ENCODE peak calls at places on chromosomes 13 and 19, in six cellular contexts. One of them, this sample, is unnamed.

GRCh38 chr19:55279376-55279772 is 536 bp downstream of the HSPBP1 start:
- DNase-seq in activated CD8-positive, alpha-beta T cell treated with anti-CD3 and anti-CD28 coated beads, Interleukin-2, amount 10 ng/mL, durations not matched to agents 7 days and 5 days: no peak
- DNase-seq in fibroblast of pulmonary artery: no peak
- DNase-seq in activated naive CD4-positive, alpha-beta T cell: no peak
- DNase-seq in immature natural killer cell: no peak
- DNase-seq in heart left ventricle: no peak
- DNase-seq in this sample: no peak

GRCh38 chr13:82436099-82436585 is 1446.1 kb downstream of the SLITRK1 start:
- DNase-seq in activated CD8-positive, alpha-beta T cell treated with anti-CD3 and anti-CD28 coated beads, Interleukin-2, amount 10 ng/mL, durations not matched to agents 7 days and 5 days: no peak
- DNase-seq in fibroblast of pulmonary artery: no peak
- DNase-seq in activated naive CD4-positive, alpha-beta T cell: no peak
- DNase-seq in immature natural killer cell: no peak
- DNase-seq in heart left ventricle: no peak
- DNase-seq in this sample: no peak

GRCh38 chr13:36297600-36298338 is at the start of gene CCDC169:
- DNase-seq in activated CD8-positive, alpha-beta T cell treated with anti-CD3 and anti-CD28 coated beads, Interleukin-2, amount 10 ng/mL, durations not matched to agents 7 days and 5 days: peak; percentile 63
- DNase-seq in fibroblast of pulmonary artery: peak; percentile 58
- DNase-seq in activated naive CD4-positive, alpha-beta T cell: peak; percentile 26
- DNase-seq in immature natural killer cell: peak; percentile 69
- DNase-seq in heart left ventricle: peak; percentile 61
- DNase-seq in this sample: no peak

GRCh38 chr19:38559428-38560401 is 58.0 kb downstream of the MAP4K1 start:
- DNase-seq in activated CD8-positive, alpha-beta T cell treated with anti-CD3 and anti-CD28 coated beads, Interleukin-2, amount 10 ng/mL, durations not matched to agents 7 days and 5 days: peak; percentile 55
- DNase-seq in fibroblast of pulmonary artery: no peak
- DNase-seq in activated naive CD4-positive, alpha-beta T cell: no peak
- DNase-seq in immature natural killer cell: peak; percentile 47
- DNase-seq in heart left ventricle: no peak
- DNase-seq in this sample: no peak

GRCh38 chr13:35179494-35179893 is 237.4 kb downstream of the NBEA start:
- DNase-seq in activated CD8-positive, alpha-beta T cell treated with anti-CD3 and anti-CD28 coated beads, Interleukin-2, amount 10 ng/mL, durations not matched to agents 7 days and 5 days: no peak
- DNase-seq in fibroblast of pulmonary artery: peak; percentile 45
- DNase-seq in activated naive CD4-positive, alpha-beta T cell: no peak
- DNase-seq in immature natural killer cell: no peak
- DNase-seq in heart left ventricle: no peak
- DNase-seq in this sample: no peak

GRCh38 chr19:13459351-13459750 is 46.9 kb downstream of the CACNA1A start:
- DNase-seq in activated CD8-positive, alpha-beta T cell treated with anti-CD3 and anti-CD28 coated beads, Interleukin-2, amount 10 ng/mL, durations not matched to agents 7 days and 5 days: no peak
- DNase-seq in fibroblast of pulmonary artery: no peak
- DNase-seq in activated naive CD4-positive, alpha-beta T cell: no peak
- DNase-seq in immature natural killer cell: no peak
- DNase-seq in heart left ventricle: no peak
- DNase-seq in this sample: no peak

GRCh38 chr19:5951338-5951861 is 26.5 kb downstream of the RANBP3 start:
- DNase-seq in activated CD8-positive, alpha-beta T cell treated with anti-CD3 and anti-CD28 coated beads, Interleukin-2, amount 10 ng/mL, durations not matched to agents 7 days and 5 days: no peak
- DNase-seq in fibroblast of pulmonary artery: no peak
- DNase-seq in activated naive CD4-positive, alpha-beta T cell: no peak
- DNase-seq in immature natural killer cell: no peak
- DNase-seq in heart left ventricle: no peak
- DNase-seq in this sample: no peak

GRCh38 chr19:52237771-52238400 is 31.5 kb upstream of the ZNF766 start:
- DNase-seq in activated CD8-positive, alpha-beta T cell treated with anti-CD3 and anti-CD28 coated beads, Interleukin-2, amount 10 ng/mL, durations not matched to agents 7 days and 5 days: peak; percentile 66
- DNase-seq in fibroblast of pulmonary artery: peak; percentile 76
- DNase-seq in activated naive CD4-positive, alpha-beta T cell: peak; percentile 27
- DNase-seq in immature natural killer cell: peak; percentile 47
- DNase-seq in heart left ventricle: peak; percentile 37
- DNase-seq in this sample: peak; percentile 20

GRCh38 chr13:113927661-113928581 is 46.0 kb downstream of the C13orf46 start:
- DNase-seq in activated CD8-positive, alpha-beta T cell treated with anti-CD3 and anti-CD28 coated beads, Interleukin-2, amount 10 ng/mL, durations not matched to agents 7 days and 5 days: no peak
- DNase-seq in fibroblast of pulmonary artery: peak; percentile 87
- DNase-seq in activated naive CD4-positive, alpha-beta T cell: no peak
- DNase-seq in immature natural killer cell: no peak
- DNase-seq in heart left ventricle: peak; percentile 63
- DNase-seq in this sample: peak; percentile 69

GRCh38 chr13:43267916-43268315 is 244.5 kb downstream of the DNAJC15 start:
- DNase-seq in activated CD8-positive, alpha-beta T cell treated with anti-CD3 and anti-CD28 coated beads, Interleukin-2, amount 10 ng/mL, durations not matched to agents 7 days and 5 days: no peak
- DNase-seq in fibroblast of pulmonary artery: no peak
- DNase-seq in activated naive CD4-positive, alpha-beta T cell: no peak
- DNase-seq in immature natural killer cell: no peak
- DNase-seq in heart left ventricle: no peak
- DNase-seq in this sample: no peak

GRCh38 chr13:111531505-111531904 is 211.1 kb downstream of the TEX29 start:
- DNase-seq in activated CD8-positive, alpha-beta T cell treated with anti-CD3 and anti-CD28 coated beads, Interleukin-2, amount 10 ng/mL, durations not matched to agents 7 days and 5 days: no peak
- DNase-seq in fibroblast of pulmonary artery: peak; percentile 3
- DNase-seq in activated naive CD4-positive, alpha-beta T cell: no peak
- DNase-seq in immature natural killer cell: peak; percentile 7
- DNase-seq in heart left ventricle: no peak
- DNase-seq in this sample: no peak

GRCh38 chr13:106534844-106535551 is 464 bp downstream of the EFNB2 start:
- DNase-seq in activated CD8-positive, alpha-beta T cell treated with anti-CD3 and anti-CD28 coated beads, Interleukin-2, amount 10 ng/mL, durations not matched to agents 7 days and 5 days: peak; percentile 22
- DNase-seq in fibroblast of pulmonary artery: peak; percentile 29
- DNase-seq in activated naive CD4-positive, alpha-beta T cell: peak; percentile 2
- DNase-seq in immature natural killer cell: peak; percentile 26
- DNase-seq in heart left ventricle: no peak
- DNase-seq in this sample: no peak

GRCh38 chr13:40624338-40624737 is 42.1 kb downstream of the FOXO1 start:
- DNase-seq in activated CD8-positive, alpha-beta T cell treated with anti-CD3 and anti-CD28 coated beads, Interleukin-2, amount 10 ng/mL, durations not matched to agents 7 days and 5 days: no peak
- DNase-seq in fibroblast of pulmonary artery: no peak
- DNase-seq in activated naive CD4-positive, alpha-beta T cell: no peak
- DNase-seq in immature natural killer cell: no peak
- DNase-seq in heart left ventricle: no peak
- DNase-seq in this sample: peak; percentile 8

GRCh38 chr13:77492982-77493381 is 42.5 kb upstream of the SCEL start:
- DNase-seq in activated CD8-positive, alpha-beta T cell treated with anti-CD3 and anti-CD28 coated beads, Interleukin-2, amount 10 ng/mL, durations not matched to agents 7 days and 5 days: no peak
- DNase-seq in fibroblast of pulmonary artery: peak; percentile 54
- DNase-seq in activated naive CD4-positive, alpha-beta T cell: no peak
- DNase-seq in immature natural killer cell: no peak
- DNase-seq in heart left ventricle: no peak
- DNase-seq in this sample: no peak

GRCh38 chr19:18233224-18233825 is 7.1 kb upstream of the PDE4C start:
- DNase-seq in activated CD8-positive, alpha-beta T cell treated with anti-CD3 and anti-CD28 coated beads, Interleukin-2, amount 10 ng/mL, durations not matched to agents 7 days and 5 days: peak; percentile 79
- DNase-seq in fibroblast of pulmonary artery: peak; percentile 54
- DNase-seq in activated naive CD4-positive, alpha-beta T cell: peak; percentile 19
- DNase-seq in immature natural killer cell: peak; percentile 59
- DNase-seq in heart left ventricle: peak; percentile 32
- DNase-seq in this sample: no peak

GRCh38 chr13:59364508-59365187 is 799.1 kb downstream of the DIAPH3 start:
- DNase-seq in activated CD8-positive, alpha-beta T cell treated with anti-CD3 and anti-CD28 coated beads, Interleukin-2, amount 10 ng/mL, durations not matched to agents 7 days and 5 days: no peak
- DNase-seq in fibroblast of pulmonary artery: no peak
- DNase-seq in activated naive CD4-positive, alpha-beta T cell: no peak
- DNase-seq in immature natural killer cell: no peak
- DNase-seq in heart left ventricle: no peak
- DNase-seq in this sample: no peak

GRCh38 chr13:74074723-74075122 is 59.5 kb downstream of the KLF12 start:
- DNase-seq in activated CD8-positive, alpha-beta T cell treated with anti-CD3 and anti-CD28 coated beads, Interleukin-2, amount 10 ng/mL, durations not matched to agents 7 days and 5 days: no peak
- DNase-seq in fibroblast of pulmonary artery: peak; percentile 66
- DNase-seq in activated naive CD4-positive, alpha-beta T cell: no peak
- DNase-seq in immature natural killer cell: no peak
- DNase-seq in heart left ventricle: no peak
- DNase-seq in this sample: no peak

GRCh38 chr19:32206065-32206464 is 139.3 kb upstream of the ZNF507 start:
- DNase-seq in activated CD8-positive, alpha-beta T cell treated with anti-CD3 and anti-CD28 coated beads, Interleukin-2, amount 10 ng/mL, durations not matched to agents 7 days and 5 days: no peak
- DNase-seq in fibroblast of pulmonary artery: no peak
- DNase-seq in activated naive CD4-positive, alpha-beta T cell: no peak
- DNase-seq in immature natural killer cell: no peak
- DNase-seq in heart left ventricle: no peak
- DNase-seq in this sample: no peak

GRCh38 chr19:47839411-47839810 is 17.7 kb downstream of the CRX start:
- DNase-seq in activated CD8-positive, alpha-beta T cell treated with anti-CD3 and anti-CD28 coated beads, Interleukin-2, amount 10 ng/mL, durations not matched to agents 7 days and 5 days: no peak
- DNase-seq in fibroblast of pulmonary artery: no peak
- DNase-seq in activated naive CD4-positive, alpha-beta T cell: no peak
- DNase-seq in immature natural killer cell: no peak
- DNase-seq in heart left ventricle: no peak
- DNase-seq in this sample: no peak

GRCh38 chr19:50415661-50416033 is 3.1 kb upstream of the SPIB start:
- DNase-seq in activated CD8-positive, alpha-beta T cell treated with anti-CD3 and anti-CD28 coated beads, Interleukin-2, amount 10 ng/mL, durations not matched to agents 7 days and 5 days: no peak
- DNase-seq in fibroblast of pulmonary artery: no peak
- DNase-seq in activated naive CD4-positive, alpha-beta T cell: no peak
- DNase-seq in immature natural killer cell: no peak
- DNase-seq in heart left ventricle: no peak
- DNase-seq in this sample: no peak

GRCh38 chr19:47000373-47000772 is 19.3 kb upstream of the NPAS1 start:
- DNase-seq in activated CD8-positive, alpha-beta T cell treated with anti-CD3 and anti-CD28 coated beads, Interleukin-2, amount 10 ng/mL, durations not matched to agents 7 days and 5 days: no peak
- DNase-seq in fibroblast of pulmonary artery: no peak
- DNase-seq in activated naive CD4-positive, alpha-beta T cell: no peak
- DNase-seq in immature natural killer cell: no peak
- DNase-seq in heart left ventricle: no peak
- DNase-seq in this sample: no peak

GRCh38 chr19:6032827-6033226 is 54.9 kb upstream of the RANBP3 start:
- DNase-seq in activated CD8-positive, alpha-beta T cell treated with anti-CD3 and anti-CD28 coated beads, Interleukin-2, amount 10 ng/mL, durations not matched to agents 7 days and 5 days: no peak
- DNase-seq in fibroblast of pulmonary artery: no peak
- DNase-seq in activated naive CD4-positive, alpha-beta T cell: no peak
- DNase-seq in immature natural killer cell: no peak
- DNase-seq in heart left ventricle: no peak
- DNase-seq in this sample: no peak

GRCh38 chr13:110244096-110244830 is 62.7 kb downstream of the COL4A1 start:
- DNase-seq in activated CD8-positive, alpha-beta T cell treated with anti-CD3 and anti-CD28 coated beads, Interleukin-2, amount 10 ng/mL, durations not matched to agents 7 days and 5 days: no peak
- DNase-seq in fibroblast of pulmonary artery: no peak
- DNase-seq in activated naive CD4-positive, alpha-beta T cell: no peak
- DNase-seq in immature natural killer cell: no peak
- DNase-seq in heart left ventricle: no peak
- DNase-seq in this sample: no peak

GRCh38 chr19:19817357-19817756 is 4.2 kb downstream of the ZNF506 start:
- DNase-seq in activated CD8-positive, alpha-beta T cell treated with anti-CD3 and anti-CD28 coated beads, Interleukin-2, amount 10 ng/mL, durations not matched to agents 7 days and 5 days: peak; percentile 52
- DNase-seq in fibroblast of pulmonary artery: no peak
- DNase-seq in activated naive CD4-positive, alpha-beta T cell: peak; percentile 3
- DNase-seq in immature natural killer cell: no peak
- DNase-seq in heart left ventricle: no peak
- DNase-seq in this sample: no peak

GRCh38 chr13:113495494-113496251 is 5.2 kb upstream of the DCUN1D2 start:
- DNase-seq in activated CD8-positive, alpha-beta T cell treated with anti-CD3 and anti-CD28 coated beads, Interleukin-2, amount 10 ng/mL, durations not matched to agents 7 days and 5 days: no peak
- DNase-seq in fibroblast of pulmonary artery: no peak
- DNase-seq in activated naive CD4-positive, alpha-beta T cell: no peak
- DNase-seq in immature natural killer cell: no peak
- DNase-seq in heart left ventricle: no peak
- DNase-seq in this sample: no peak

GRCh38 chr13:113668491-113668971 is 1.5 kb downstream of the GRK1 start:
- DNase-seq in activated CD8-positive, alpha-beta T cell treated with anti-CD3 and anti-CD28 coated beads, Interleukin-2, amount 10 ng/mL, durations not matched to agents 7 days and 5 days: no peak
- DNase-seq in fibroblast of pulmonary artery: no peak
- DNase-seq in activated naive CD4-positive, alpha-beta T cell: no peak
- DNase-seq in immature natural killer cell: no peak
- DNase-seq in heart left ventricle: no peak
- DNase-seq in this sample: no peak

GRCh38 chr13:81770868-81771505 is 1430.1 kb upstream of the SPRY2 start:
- DNase-seq in activated CD8-positive, alpha-beta T cell treated with anti-CD3 and anti-CD28 coated beads, Interleukin-2, amount 10 ng/mL, durations not matched to agents 7 days and 5 days: no peak
- DNase-seq in fibroblast of pulmonary artery: no peak
- DNase-seq in activated naive CD4-positive, alpha-beta T cell: no peak
- DNase-seq in immature natural killer cell: no peak
- DNase-seq in heart left ventricle: no peak
- DNase-seq in this sample: no peak

GRCh38 chr19:15402411-15403150 is 16.2 kb downstream of the AKAP8L start:
- DNase-seq in activated CD8-positive, alpha-beta T cell treated with anti-CD3 and anti-CD28 coated beads, Interleukin-2, amount 10 ng/mL, durations not matched to agents 7 days and 5 days: no peak
- DNase-seq in fibroblast of pulmonary artery: no peak
- DNase-seq in activated naive CD4-positive, alpha-beta T cell: no peak
- DNase-seq in immature natural killer cell: no peak
- DNase-seq in heart left ventricle: peak; percentile 60
- DNase-seq in this sample: no peak

GRCh38 chr13:102400619-102401125 is 1.2 kb downstream of the FGF14 start:
- DNase-seq in activated CD8-positive, alpha-beta T cell treated with anti-CD3 and anti-CD28 coated beads, Interleukin-2, amount 10 ng/mL, durations not matched to agents 7 days and 5 days: no peak
- DNase-seq in fibroblast of pulmonary artery: no peak
- DNase-seq in activated naive CD4-positive, alpha-beta T cell: no peak
- DNase-seq in immature natural killer cell: no peak
- DNase-seq in heart left ventricle: peak; percentile 18
- DNase-seq in this sample: no peak

GRCh38 chr13:40233731-40234195 is 432.7 kb downstream of the FOXO1 start:
- DNase-seq in activated CD8-positive, alpha-beta T cell treated with anti-CD3 and anti-CD28 coated beads, Interleukin-2, amount 10 ng/mL, durations not matched to agents 7 days and 5 days: no peak
- DNase-seq in fibroblast of pulmonary artery: no peak
- DNase-seq in activated naive CD4-positive, alpha-beta T cell: no peak
- DNase-seq in immature natural killer cell: no peak
- DNase-seq in heart left ventricle: peak; percentile 44
- DNase-seq in this sample: no peak

GRCh38 chr19:48480476-48481190 is 11.5 kb downstream of the CYTH2 start:
- DNase-seq in activated CD8-positive, alpha-beta T cell treated with anti-CD3 and anti-CD28 coated beads, Interleukin-2, amount 10 ng/mL, durations not matched to agents 7 days and 5 days: peak; percentile 76
- DNase-seq in fibroblast of pulmonary artery: no peak
- DNase-seq in activated naive CD4-positive, alpha-beta T cell: peak; percentile 28
- DNase-seq in immature natural killer cell: peak; percentile 65
- DNase-seq in heart left ventricle: peak; percentile 61
- DNase-seq in this sample: no peak

GRCh38 chr13:87942204-87942603 is 271.0 kb downstream of the SLITRK5 start:
- DNase-seq in activated CD8-positive, alpha-beta T cell treated with anti-CD3 and anti-CD28 coated beads, Interleukin-2, amount 10 ng/mL, durations not matched to agents 7 days and 5 days: no peak
- DNase-seq in fibroblast of pulmonary artery: no peak
- DNase-seq in activated naive CD4-positive, alpha-beta T cell: no peak
- DNase-seq in immature natural killer cell: no peak
- DNase-seq in heart left ventricle: no peak
- DNase-seq in this sample: no peak

GRCh38 chr19:36331353-36332228 is 47.4 kb downstream of the ZFP14 start:
- DNase-seq in activated CD8-positive, alpha-beta T cell treated with anti-CD3 and anti-CD28 coated beads, Interleukin-2, amount 10 ng/mL, durations not matched to agents 7 days and 5 days: peak; percentile 83
- DNase-seq in fibroblast of pulmonary artery: peak; percentile 92
- DNase-seq in activated naive CD4-positive, alpha-beta T cell: peak; percentile 14
- DNase-seq in immature natural killer cell: peak; percentile 82
- DNase-seq in heart left ventricle: peak; percentile 91
- DNase-seq in this sample: peak; percentile 68

GRCh38 chr13:24038405-24038804 is 122.1 kb upstream of the SPATA13 start:
- DNase-seq in activated CD8-positive, alpha-beta T cell treated with anti-CD3 and anti-CD28 coated beads, Interleukin-2, amount 10 ng/mL, durations not matched to agents 7 days and 5 days: peak; percentile 42
- DNase-seq in fibroblast of pulmonary artery: peak; percentile 57
- DNase-seq in activated naive CD4-positive, alpha-beta T cell: no peak
- DNase-seq in immature natural killer cell: no peak
- DNase-seq in heart left ventricle: no peak
- DNase-seq in this sample: no peak

GRCh38 chr13:44244288-44244687 is 129.3 kb upstream of the SERP2 start:
- DNase-seq in activated CD8-positive, alpha-beta T cell treated with anti-CD3 and anti-CD28 coated beads, Interleukin-2, amount 10 ng/mL, durations not matched to agents 7 days and 5 days: no peak
- DNase-seq in fibroblast of pulmonary artery: peak; percentile 30
- DNase-seq in activated naive CD4-positive, alpha-beta T cell: no peak
- DNase-seq in immature natural killer cell: no peak
- DNase-seq in heart left ventricle: no peak
- DNase-seq in this sample: no peak

GRCh38 chr13:30738526-30738925 is 3.2 kb downstream of the ALOX5AP start:
- DNase-seq in activated CD8-positive, alpha-beta T cell treated with anti-CD3 and anti-CD28 coated beads, Interleukin-2, amount 10 ng/mL, durations not matched to agents 7 days and 5 days: no peak
- DNase-seq in fibroblast of pulmonary artery: no peak
- DNase-seq in activated naive CD4-positive, alpha-beta T cell: no peak
- DNase-seq in immature natural killer cell: no peak
- DNase-seq in heart left ventricle: no peak
- DNase-seq in this sample: no peak

GRCh38 chr19:47073574-47073973 is 25.1 kb upstream of the TMEM160 start:
- DNase-seq in activated CD8-positive, alpha-beta T cell treated with anti-CD3 and anti-CD28 coated beads, Interleukin-2, amount 10 ng/mL, durations not matched to agents 7 days and 5 days: no peak
- DNase-seq in fibroblast of pulmonary artery: no peak
- DNase-seq in activated naive CD4-positive, alpha-beta T cell: no peak
- DNase-seq in immature natural killer cell: no peak
- DNase-seq in heart left ventricle: no peak
- DNase-seq in this sample: no peak

GRCh38 chr19:1070576-1070930 is 3.6 kb downstream of the ARHGAP45 start:
- DNase-seq in activated CD8-positive, alpha-beta T cell treated with anti-CD3 and anti-CD28 coated beads, Interleukin-2, amount 10 ng/mL, durations not matched to agents 7 days and 5 days: no peak
- DNase-seq in fibroblast of pulmonary artery: no peak
- DNase-seq in activated naive CD4-positive, alpha-beta T cell: no peak
- DNase-seq in immature natural killer cell: no peak
- DNase-seq in heart left ventricle: no peak
- DNase-seq in this sample: no peak

GRCh38 chr19:3803114-3803888 is 17.1 kb upstream of the MATK start:
- DNase-seq in activated CD8-positive, alpha-beta T cell treated with anti-CD3 and anti-CD28 coated beads, Interleukin-2, amount 10 ng/mL, durations not matched to agents 7 days and 5 days: no peak
- DNase-seq in fibroblast of pulmonary artery: no peak
- DNase-seq in activated naive CD4-positive, alpha-beta T cell: no peak
- DNase-seq in immature natural killer cell: no peak
- DNase-seq in heart left ventricle: no peak
- DNase-seq in this sample: no peak

GRCh38 chr19:16345457-16345856 is 20.8 kb downstream of the KLF2 start:
- DNase-seq in activated CD8-positive, alpha-beta T cell treated with anti-CD3 and anti-CD28 coated beads, Interleukin-2, amount 10 ng/mL, durations not matched to agents 7 days and 5 days: no peak
- DNase-seq in fibroblast of pulmonary artery: no peak
- DNase-seq in activated naive CD4-positive, alpha-beta T cell: no peak
- DNase-seq in immature natural killer cell: no peak
- DNase-seq in heart left ventricle: no peak
- DNase-seq in this sample: no peak

This sample was measured in HS-5.